ENCODE peak calls at places on chromosome 3, in four cellular contexts. One of them, this sample, is unnamed.

GRCh38 chr3:146561463-146561862 is 17.1 kb upstream of the PLSCR1 start:
- DNase-seq in brain microvascular endothelial cell: no peak
- DNase-seq in stomach: no peak
- DNase-seq in pancreas: no peak
- DNase-seq in this sample: no peak

GRCh38 chr3:30258426-30259392 is 347.7 kb upstream of the TGFBR2 start:
- DNase-seq in brain microvascular endothelial cell: no peak
- DNase-seq in stomach: no peak
- DNase-seq in pancreas: no peak
- DNase-seq in this sample: peak

GRCh38 chr3:24160424-24160823 is 215.3 kb downstream of the NR1D2 start:
- DNase-seq in brain microvascular endothelial cell: no peak
- DNase-seq in stomach: no peak
- DNase-seq in pancreas: no peak
- DNase-seq in this sample: no peak

GRCh38 chr3:4584537-4585249 is 91.5 kb downstream of the ITPR1 start:
- DNase-seq in brain microvascular endothelial cell: peak
- DNase-seq in stomach: no peak
- DNase-seq in pancreas: no peak
- DNase-seq in this sample: no peak

GRCh38 chr3:12197475-12197874 is 38.8 kb upstream of the TIMP4 start:
- DNase-seq in brain microvascular endothelial cell: no peak
- DNase-seq in stomach: no peak
- DNase-seq in pancreas: no peak
- DNase-seq in this sample: no peak

GRCh38 chr3:102233881-102234280 is 200.9 kb upstream of the ZPLD1 start:
- DNase-seq in brain microvascular endothelial cell: no peak
- DNase-seq in stomach: no peak
- DNase-seq in pancreas: no peak
- DNase-seq in this sample: no peak

GRCh38 chr3:172140499-172141391 is 101.4 kb downstream of the FNDC3B start:
- DNase-seq in brain microvascular endothelial cell: peak
- DNase-seq in stomach: no peak
- DNase-seq in pancreas: no peak
- DNase-seq in this sample: peak

GRCh38 chr3:124256156-124256555 is 264.2 kb upstream of the ROPN1 start:
- DNase-seq in brain microvascular endothelial cell: no peak
- DNase-seq in stomach: no peak
- DNase-seq in pancreas: no peak
- DNase-seq in this sample: no peak

GRCh38 chr3:23826382-23827061 is 20.8 kb downstream of the UBE2E1 start:
- DNase-seq in brain microvascular endothelial cell: peak
- DNase-seq in stomach: no peak
- DNase-seq in pancreas: peak
- DNase-seq in this sample: no peak

GRCh38 chr3:152203677-152204076 is 65.1 kb upstream of the MBNL1 start:
- DNase-seq in brain microvascular endothelial cell: no peak
- DNase-seq in stomach: no peak
- DNase-seq in pancreas: no peak
- DNase-seq in this sample: no peak

GRCh38 chr3:181484026-181484425 is 227.7 kb upstream of the SOX2 start:
- DNase-seq in brain microvascular endothelial cell: no peak
- DNase-seq in stomach: no peak
- DNase-seq in pancreas: no peak
- DNase-seq in this sample: no peak

GRCh38 chr3:77254967-77255831 is 215.3 kb downstream of the ROBO2 start:
- DNase-seq in brain microvascular endothelial cell: peak
- DNase-seq in stomach: peak
- DNase-seq in pancreas: no peak
- DNase-seq in this sample: peak

GRCh38 chr3:15342252-15342651 is 9.9 kb upstream of the SH3BP5 start:
- DNase-seq in brain microvascular endothelial cell: no peak
- DNase-seq in stomach: no peak
- DNase-seq in pancreas: no peak
- DNase-seq in this sample: no peak

GRCh38 chr3:156606729-156607128 is 51.8 kb upstream of the SSR3 start:
- DNase-seq in brain microvascular endothelial cell: no peak
- DNase-seq in stomach: no peak
- DNase-seq in pancreas: no peak
- DNase-seq in this sample: no peak

GRCh38 chr3:119295816-119296484 is 1.8 kb downstream of the ARHGAP31 start:
- DNase-seq in brain microvascular endothelial cell: no peak
- DNase-seq in stomach: no peak
- DNase-seq in pancreas: no peak
- DNase-seq in this sample: no peak

GRCh38 chr3:60010778-60011177 is 961.0 kb upstream of the CFAP20DC start:
- DNase-seq in brain microvascular endothelial cell: no peak
- DNase-seq in stomach: no peak
- DNase-seq in pancreas: no peak
- DNase-seq in this sample: no peak

GRCh38 chr3:14619605-14620004 is 32.0 kb upstream of the CCDC174 start:
- DNase-seq in brain microvascular endothelial cell: no peak
- DNase-seq in stomach: no peak
- DNase-seq in pancreas: no peak
- DNase-seq in this sample: no peak

GRCh38 chr3:24253336-24253735 is 241.3 kb downstream of the THRB start:
- DNase-seq in brain microvascular endothelial cell: no peak
- DNase-seq in stomach: no peak
- DNase-seq in pancreas: no peak
- DNase-seq in this sample: no peak

GRCh38 chr3:14413381-14414071 is 11.1 kb downstream of the SLC6A6 start:
- DNase-seq in brain microvascular endothelial cell: peak
- DNase-seq in stomach: no peak
- DNase-seq in pancreas: no peak
- DNase-seq in this sample: no peak

GRCh38 chr3:4957978-4958377 is 21.3 kb upstream of the BHLHE40 start:
- DNase-seq in brain microvascular endothelial cell: no peak
- DNase-seq in stomach: no peak
- DNase-seq in pancreas: no peak
- DNase-seq in this sample: no peak

GRCh38 chr3:48187579-48188265 is 495 bp downstream of the CDC25A start:
- DNase-seq in brain microvascular endothelial cell: no peak
- DNase-seq in stomach: peak
- DNase-seq in pancreas: peak
- DNase-seq in this sample: peak

GRCh38 chr3:96027718-96028117 is 786.7 kb upstream of the EPHA6 start:
- DNase-seq in brain microvascular endothelial cell: no peak
- DNase-seq in stomach: no peak
- DNase-seq in pancreas: no peak
- DNase-seq in this sample: no peak

GRCh38 chr3:96991812-96992211 is 177.4 kb downstream of the EPHA6 start:
- DNase-seq in brain microvascular endothelial cell: no peak
- DNase-seq in stomach: no peak
- DNase-seq in pancreas: no peak
- DNase-seq in this sample: no peak

GRCh38 chr3:4986611-4987373 is 7.6 kb downstream of the BHLHE40 start:
- DNase-seq in brain microvascular endothelial cell: peak
- DNase-seq in stomach: peak
- DNase-seq in pancreas: peak
- DNase-seq in this sample: peak

GRCh38 chr3:13229291-13229949 is 156.2 kb upstream of the IQSEC1 start:
- DNase-seq in brain microvascular endothelial cell: peak
- DNase-seq in stomach: no peak
- DNase-seq in pancreas: no peak
- DNase-seq in this sample: peak

GRCh38 chr3:136713961-136714514 is 38.1 kb downstream of the STAG1 start:
- DNase-seq in brain microvascular endothelial cell: no peak
- DNase-seq in stomach: no peak
- DNase-seq in pancreas: no peak
- DNase-seq in this sample: no peak

GRCh38 chr3:80285370-80285769 is 517.6 kb upstream of the ROBO1 start:
- DNase-seq in brain microvascular endothelial cell: peak
- DNase-seq in stomach: no peak
- DNase-seq in pancreas: no peak
- DNase-seq in this sample: no peak

GRCh38 chr3:141485578-141486415 is 1.0 kb upstream of the RASA2 start:
- DNase-seq in brain microvascular endothelial cell: peak
- DNase-seq in stomach: no peak
- DNase-seq in pancreas: no peak
- DNase-seq in this sample: no peak

GRCh38 chr3:34882764-34883163 is 756.6 kb upstream of the ARPP21 start:
- DNase-seq in brain microvascular endothelial cell: peak
- DNase-seq in stomach: no peak
- DNase-seq in pancreas: no peak
- DNase-seq in this sample: no peak

GRCh38 chr3:41102053-41102556 is 97.2 kb upstream of the CTNNB1 start:
- DNase-seq in brain microvascular endothelial cell: peak
- DNase-seq in stomach: no peak
- DNase-seq in pancreas: no peak
- DNase-seq in this sample: no peak

GRCh38 chr3:133937061-133937686 is 41.5 kb upstream of the RAB6B start:
- DNase-seq in brain microvascular endothelial cell: no peak
- DNase-seq in stomach: peak
- DNase-seq in pancreas: no peak
- DNase-seq in this sample: no peak

GRCh38 chr3:32443471-32443870 is 51.8 kb downstream of the CMTM7 start:
- DNase-seq in brain microvascular endothelial cell: peak
- DNase-seq in stomach: no peak
- DNase-seq in pancreas: no peak
- DNase-seq in this sample: no peak

GRCh38 chr3:51381333-51381705 is 3.8 kb upstream of the MANF start:
- DNase-seq in brain microvascular endothelial cell: no peak
- DNase-seq in stomach: no peak
- DNase-seq in pancreas: no peak
- DNase-seq in this sample: no peak

GRCh38 chr3:186211101-186211500 is 102.2 kb upstream of the ETV5 start:
- DNase-seq in brain microvascular endothelial cell: no peak
- DNase-seq in stomach: no peak
- DNase-seq in pancreas: no peak
- DNase-seq in this sample: no peak

GRCh38 chr3:189365609-189366564 is 194.1 kb downstream of the TPRG1 start:
- DNase-seq in brain microvascular endothelial cell: no peak
- DNase-seq in stomach: no peak
- DNase-seq in pancreas: no peak
- DNase-seq in this sample: no peak

GRCh38 chr3:120850326-120851295 is 57.4 kb upstream of the STXBP5L start:
- DNase-seq in brain microvascular endothelial cell: no peak
- DNase-seq in stomach: no peak
- DNase-seq in pancreas: no peak
- DNase-seq in this sample: no peak

GRCh38 chr3:154430014-154430413 is at the start of gene GPR149:
- DNase-seq in brain microvascular endothelial cell: no peak
- DNase-seq in stomach: no peak
- DNase-seq in pancreas: no peak
- DNase-seq in this sample: no peak

GRCh38 chr3:27666277-27666676 is 55.8 kb downstream of the EOMES start:
- DNase-seq in brain microvascular endothelial cell: no peak
- DNase-seq in stomach: no peak
- DNase-seq in pancreas: no peak
- DNase-seq in this sample: no peak

GRCh38 chr3:137582484-137582883 is 181.6 kb upstream of the SOX14 start:
- DNase-seq in brain microvascular endothelial cell: no peak
- DNase-seq in stomach: no peak
- DNase-seq in pancreas: no peak
- DNase-seq in this sample: no peak

DNA sequence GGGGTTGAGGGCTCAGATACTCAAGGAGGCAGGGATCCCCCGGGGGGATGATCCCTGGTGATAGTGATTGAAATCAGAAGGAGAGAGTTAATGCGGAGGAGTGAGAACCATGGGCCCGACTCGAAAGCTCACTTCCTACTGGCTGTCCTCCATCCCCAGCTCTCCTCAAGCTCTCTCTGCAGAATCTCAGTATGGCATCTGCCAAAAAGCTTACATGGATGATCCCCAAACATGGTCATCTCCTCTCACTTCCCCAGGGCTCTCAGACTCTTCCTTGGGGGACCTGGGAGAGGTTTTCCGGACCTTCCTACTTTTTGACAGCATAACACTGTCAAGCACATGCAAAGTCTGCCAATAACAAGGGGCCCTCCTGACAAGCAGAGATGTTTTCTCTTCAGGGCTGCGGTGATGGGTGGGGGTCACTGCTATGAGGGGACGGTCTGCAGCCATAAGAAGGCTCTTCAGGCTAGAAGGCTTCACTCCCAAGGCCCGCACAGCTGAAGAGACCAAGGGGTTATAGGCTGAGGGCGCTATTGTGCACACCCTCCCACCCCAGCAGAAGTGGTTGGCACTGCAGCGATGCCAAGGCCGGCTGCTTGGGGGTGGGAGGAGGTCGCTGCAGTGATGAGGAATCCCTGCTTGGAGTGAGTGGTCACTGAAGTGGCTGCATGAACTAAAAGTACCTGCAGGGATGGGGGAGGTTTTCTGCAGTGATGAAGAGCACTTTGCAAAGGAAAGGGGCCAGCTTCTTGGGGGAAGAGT is 828 bp upstream of the VWA5B2 start:
- DNase-seq in brain microvascular endothelial cell: no peak
- DNase-seq in stomach: no peak
- DNase-seq in pancreas: no peak
- DNase-seq in this sample: no peak
- H3K4me3 ChIP-seq in brain microvascular endothelial cell: no peak
- H3K4me3 ChIP-seq in stomach: peak
- H3K4me3 ChIP-seq in pancreas: no peak
- H3K4me3 ChIP-seq in this sample: no peak

GRCh38 chr3:17901893-17902292 is 159.5 kb upstream of the TBC1D5 start:
- DNase-seq in brain microvascular endothelial cell: no peak
- DNase-seq in stomach: no peak
- DNase-seq in pancreas: no peak
- DNase-seq in this sample: no peak

GRCh38 chr3:17908399-17909191 is 166.2 kb upstream of the TBC1D5 start:
- DNase-seq in brain microvascular endothelial cell: no peak
- DNase-seq in stomach: no peak
- DNase-seq in pancreas: no peak
- DNase-seq in this sample: no peak

GRCh38 chr3:17910922-17911321 is 168.5 kb upstream of the TBC1D5 start:
- DNase-seq in brain microvascular endothelial cell: no peak
- DNase-seq in stomach: no peak
- DNase-seq in pancreas: no peak
- DNase-seq in this sample: no peak

GRCh38 chr3:17905996-17906395 is 163.6 kb upstream of the TBC1D5 start:
- DNase-seq in brain microvascular endothelial cell: no peak
- DNase-seq in stomach: no peak
- DNase-seq in pancreas: no peak
- DNase-seq in this sample: no peak
- TF ChIP-seq CTCF in brain microvascular endothelial cell: no peak
- TF ChIP-seq CTCF in stomach: no peak
- TF ChIP-seq CTCF in pancreas: no peak
- TF ChIP-seq CTCF in this sample: no peak

GRCh38 chr3:197378987-197379718 is 80.7 kb upstream of the DLG1 start:
- DNase-seq in brain microvascular endothelial cell: no peak
- DNase-seq in stomach: no peak
- DNase-seq in pancreas: no peak
- DNase-seq in this sample: no peak
- H3K4me3 ChIP-seq in brain microvascular endothelial cell: no peak
- H3K4me3 ChIP-seq in stomach: no peak
- H3K4me3 ChIP-seq in pancreas: no peak
- H3K4me3 ChIP-seq in this sample: no peak

GRCh38 chr3:63364909-63365308 is 86.8 kb downstream of the SYNPR start:
- DNase-seq in brain microvascular endothelial cell: no peak
- DNase-seq in stomach: no peak
- DNase-seq in pancreas: no peak
- DNase-seq in this sample: no peak
- TF ChIP-seq CTCF in brain microvascular endothelial cell: peak
- TF ChIP-seq CTCF in stomach: no peak
- TF ChIP-seq CTCF in pancreas: no peak
- TF ChIP-seq CTCF in this sample: peak